ENCODE peak calls at places on chromosomes 12 and 14, in four cellular contexts. G is trophoblast cell, P is H1, A is neuronal stem cell. J is an unnamed sample.

GRCh38 chr12:27580561-27581330 is 56.7 kb downstream of the PPFIBP1 start:
- DNase-seq in G (no peak), P (no peak), A (no peak), J (no peak)

GRCh38 chr14:23578560-23579310 is at the start of gene JPH4:
- DNase-seq in G (no peak), P (no peak), A (no peak), J (peak; percentile 87)

GRCh38 chr12:79983492-79983891 is 48.6 kb upstream of the PPP1R12A start:
- DNase-seq in G (no peak), P (no peak), A (no peak), J (no peak)

GRCh38 chr12:77609016-77609415 is 221.7 kb upstream of the NAV3 start:
- DNase-seq in G (no peak), P (no peak), A (no peak), J (no peak)

GRCh38 chr12:5094986-5095385 is 51.3 kb downstream of the KCNA5 start:
- DNase-seq in G (no peak), P (no peak), A (no peak), J (no peak)

GRCh38 chr14:77804592-77804991 is 4.7 kb downstream of the ADCK1 start:
- DNase-seq in G (no peak), P (no peak), A (no peak), J (no peak)

GRCh38 chr12:28704477-28705169 is 444.5 kb upstream of the FAR2 start:
- DNase-seq in G (no peak), P (no peak), A (no peak), J (no peak)

GRCh38 chr12:30692470-30692869 is 3.2 kb downstream of the IPO8 start:
- DNase-seq in G (no peak), P (no peak), A (no peak), J (peak; percentile 42)

GRCh38 chr12:59742831-59743230 is 147.0 kb downstream of the SLC16A7 start:
- DNase-seq in G (no peak), P (no peak), A (no peak), J (peak; percentile 85)

GRCh38 chr12:108858399-108859074 is 1.2 kb upstream of the SSH1 start:
- DNase-seq in G (no peak), P (no peak), A (no peak), J (no peak)

GRCh38 chr12:108856170-108856427 is 1.3 kb downstream of the SSH1 start:
- DNase-seq in G (no peak), P (no peak), A (no peak), J (no peak)

GRCh38 chr12:108856428-108857157 is 790 bp downstream of the SSH1 start:
- DNase-seq in G (peak; percentile 72), P (no peak), A (no peak), J (peak; percentile 74)

GRCh38 chr12:108855284-108856169 is 1.9 kb downstream of the SSH1 start:
- DNase-seq in G (no peak), P (no peak), A (no peak), J (no peak)

DNA sequence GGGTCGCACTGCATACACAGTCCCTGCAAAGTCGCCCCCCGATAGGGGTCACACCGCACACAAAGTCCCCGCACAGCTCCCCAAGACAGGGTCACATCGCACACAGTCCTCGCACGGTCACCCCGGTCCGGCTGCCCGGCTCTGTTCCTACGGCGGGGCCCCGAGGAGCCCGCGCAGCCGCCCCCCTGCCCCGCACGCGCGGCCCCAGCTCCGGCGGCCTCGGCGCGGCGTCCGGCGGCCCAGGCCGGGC is 300 bp downstream of the SSH1 start:
- DNase-seq in G (no peak), P (no peak), A (no peak), J (no peak)
- H2AFZ ChIP-seq in G (peak overlapping the region; percentile 57), P (peak overlapping the region; percentile 75), A (peak overlapping the region; percentile 37), J (no peak overlapping the region)

GRCh38 chr14:58746261-58746660 is 108.5 kb downstream of the DACT1 start:
- DNase-seq in G (peak; percentile 29), P (no peak), A (no peak), J (peak; percentile 56)
- H3K4me2 ChIP-seq in G (no peak overlapping the region), P (no peak overlapping the region), A (no peak overlapping the region), J (peak overlapping the region; percentile 25)

GRCh38 chr12:70779250-70779649 is 141.3 kb downstream of the PTPRR start:
- DNase-seq in G (no peak), P (no peak), A (no peak), J (no peak)
- H2AFZ ChIP-seq in G (no peak overlapping the region), P (no peak overlapping the region), A (no peak overlapping the region), J (no peak overlapping the region)

DNA sequence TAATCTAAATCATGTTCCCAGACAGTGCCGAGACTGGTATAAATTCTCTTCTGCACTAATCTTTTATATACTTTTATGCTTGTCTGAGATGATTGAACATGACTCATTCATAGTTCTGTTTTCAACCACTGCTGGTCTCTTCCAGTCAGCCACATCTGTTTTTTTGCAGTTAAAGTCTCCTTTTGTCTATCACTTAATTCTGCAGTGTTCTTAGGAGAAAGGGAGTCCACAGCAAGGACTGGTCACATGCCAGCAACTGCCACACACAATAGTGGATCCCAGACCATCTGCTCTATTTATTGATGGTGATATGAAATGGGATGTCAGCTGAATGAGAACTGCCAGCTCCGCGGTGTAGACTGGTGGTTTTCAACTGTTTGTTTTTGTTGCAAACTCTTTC is 379.8 kb downstream of the MED13L start:
- DNase-seq in G (no peak), P (no peak), A (no peak), J (no peak)
- H3K4me2 ChIP-seq in G (no peak overlapping the region), P (no peak overlapping the region), A (no peak overlapping the region), J (no peak overlapping the region)

GRCh38 chr12:52984136-52984535 is 22.1 kb upstream of the EIF4B start:
- DNase-seq in G (no peak), P (no peak), A (no peak), J (no peak)

GRCh38 chr12:52980773-52981423 is 25.4 kb upstream of the EIF4B start:
- DNase-seq in G (peak; percentile 94), P (peak; percentile 84), A (peak; percentile 94), J (peak; percentile 96)

GRCh38 chr12:52977195-52977594 is 28.3 kb downstream of the KRT18 start:
- DNase-seq in G (no peak), P (no peak), A (no peak), J (no peak)

GRCh38 chr12:52976574-52977071 is 27.7 kb downstream of the KRT18 start:
- DNase-seq in G (no peak), P (no peak), A (no peak), J (peak; percentile 66)

GRCh38 chr12:52980096-52980694 is 26.1 kb upstream of the EIF4B start:
- DNase-seq in G (no peak), P (no peak), A (no peak), J (peak; percentile 25)
- H2AFZ ChIP-seq in G (no peak overlapping the region), P (no peak overlapping the region), A (no peak overlapping the region), J (no peak overlapping the region)

GRCh38 chr12:18703916-18704315 is 33.9 kb downstream of the PLCZ1 start:
- DNase-seq in G (no peak), P (no peak), A (no peak), J (peak; percentile 26)
- H3K4me2 ChIP-seq in G (no peak overlapping the region), P (no peak overlapping the region), A (no peak overlapping the region), J (no peak overlapping the region)

J was measured in osteoblast.